ENCODE peak calls at places on chromosomes 7 and 10, in seven cellular contexts. One of them, this sample, is unnamed.

GRCh38 chr7:1154172-1154739 is 5.7 kb downstream of the ZFAND2A start:
- DNase-seq in kidney: peak
- DNase-seq in astrocyte of the spinal cord: no peak
- DNase-seq in WERI-Rb-1: no peak
- DNase-seq in tibial artery: no peak
- DNase-seq in SK-N-SH: no peak
- DNase-seq in adrenal gland: no peak
- DNase-seq in this sample: no peak

GRCh38 chr7:145986248-145986874 is 130.2 kb upstream of the CNTNAP2 start:
- DNase-seq in tibial artery: no peak
- DNase-seq in kidney: no peak
- DNase-seq in SK-N-SH: no peak
- DNase-seq in adrenal gland: no peak
- DNase-seq in astrocyte of the spinal cord: no peak
- DNase-seq in WERI-Rb-1: no peak
- DNase-seq in this sample: no peak

GRCh38 chr10:5692476-5693358 is 8.1 kb downstream of the TASOR2 start:
- DNase-seq in WERI-Rb-1: no peak
- DNase-seq in kidney: peak
- DNase-seq in SK-N-SH: peak
- DNase-seq in adrenal gland: peak
- DNase-seq in tibial artery: no peak
- DNase-seq in astrocyte of the spinal cord: peak
- DNase-seq in this sample: no peak

GRCh38 chr7:43666938-43667337 is 62.4 kb downstream of the COA1 start:
- DNase-seq in SK-N-SH: no peak
- DNase-seq in kidney: no peak
- DNase-seq in adrenal gland: no peak
- DNase-seq in astrocyte of the spinal cord: no peak
- DNase-seq in WERI-Rb-1: no peak
- DNase-seq in tibial artery: no peak
- DNase-seq in this sample: no peak

GRCh38 chr10:49679480-49679893 is at the start of gene C10orf53:
- DNase-seq in kidney: peak
- DNase-seq in WERI-Rb-1: peak
- DNase-seq in tibial artery: no peak
- DNase-seq in astrocyte of the spinal cord: peak
- DNase-seq in adrenal gland: peak
- DNase-seq in SK-N-SH: peak
- DNase-seq in this sample: no peak

GRCh38 chr10:73044378-73045285 is 52.0 kb downstream of the P4HA1 start:
- DNase-seq in astrocyte of the spinal cord: peak
- DNase-seq in tibial artery: no peak
- DNase-seq in adrenal gland: no peak
- DNase-seq in WERI-Rb-1: no peak
- DNase-seq in SK-N-SH: no peak
- DNase-seq in kidney: no peak
- DNase-seq in this sample: peak

GRCh38 chr10:5571826-5572225 is 47.1 kb downstream of the CALML3 start:
- DNase-seq in tibial artery: no peak
- DNase-seq in astrocyte of the spinal cord: no peak
- DNase-seq in SK-N-SH: no peak
- DNase-seq in adrenal gland: no peak
- DNase-seq in kidney: no peak
- DNase-seq in WERI-Rb-1: no peak
- DNase-seq in this sample: no peak

GRCh38 chr7:149773446-149774236 is at the start of gene ZNF467:
- DNase-seq in SK-N-SH: peak
- DNase-seq in WERI-Rb-1: peak
- DNase-seq in adrenal gland: peak
- DNase-seq in tibial artery: peak
- DNase-seq in astrocyte of the spinal cord: no peak
- DNase-seq in kidney: peak
- DNase-seq in this sample: no peak

GRCh38 chr10:21746118-21746517 is 212.1 kb downstream of the MLLT10 start:
- DNase-seq in SK-N-SH: no peak
- DNase-seq in WERI-Rb-1: no peak
- DNase-seq in tibial artery: no peak
- DNase-seq in adrenal gland: no peak
- DNase-seq in astrocyte of the spinal cord: no peak
- DNase-seq in kidney: no peak
- DNase-seq in this sample: no peak

GRCh38 chr10:96512997-96513685 is 585 bp downstream of the TLL2 start:
- DNase-seq in tibial artery: no peak
- DNase-seq in WERI-Rb-1: no peak
- DNase-seq in astrocyte of the spinal cord: peak
- DNase-seq in adrenal gland: no peak
- DNase-seq in kidney: peak
- DNase-seq in SK-N-SH: peak
- DNase-seq in this sample: no peak

GRCh38 chr7:98868450-98868849 is 1.4 kb downstream of the TMEM130 start:
- DNase-seq in WERI-Rb-1: no peak
- DNase-seq in adrenal gland: no peak
- DNase-seq in astrocyte of the spinal cord: no peak
- DNase-seq in kidney: no peak
- DNase-seq in tibial artery: no peak
- DNase-seq in SK-N-SH: no peak
- DNase-seq in this sample: no peak

GRCh38 chr7:139362302-139362701 is 2.6 kb downstream of the LUC7L2 start:
- DNase-seq in astrocyte of the spinal cord: no peak
- DNase-seq in WERI-Rb-1: no peak
- DNase-seq in tibial artery: no peak
- DNase-seq in kidney: no peak
- DNase-seq in SK-N-SH: no peak
- DNase-seq in adrenal gland: no peak
- DNase-seq in this sample: no peak

GRCh38 chr10:127928021-127928806 is 21.3 kb downstream of the PTPRE start:
- DNase-seq in kidney: no peak
- DNase-seq in adrenal gland: no peak
- DNase-seq in tibial artery: no peak
- DNase-seq in WERI-Rb-1: peak
- DNase-seq in astrocyte of the spinal cord: peak
- DNase-seq in SK-N-SH: peak
- DNase-seq in this sample: no peak

GRCh38 chr10:120962386-120963052 is 111.4 kb downstream of the WDR11 start:
- DNase-seq in astrocyte of the spinal cord: no peak
- DNase-seq in WERI-Rb-1: no peak
- DNase-seq in adrenal gland: peak
- DNase-seq in kidney: no peak
- DNase-seq in SK-N-SH: no peak
- DNase-seq in tibial artery: no peak
- DNase-seq in this sample: no peak

GRCh38 chr10:68900427-68901105 is 549 bp upstream of the DDX50 start:
- DNase-seq in adrenal gland: no peak
- DNase-seq in SK-N-SH: no peak
- DNase-seq in tibial artery: no peak
- DNase-seq in kidney: peak
- DNase-seq in astrocyte of the spinal cord: no peak
- DNase-seq in WERI-Rb-1: peak
- DNase-seq in this sample: peak
- TF ChIP-seq CTCF in adrenal gland: no peak
- TF ChIP-seq CTCF in SK-N-SH: no peak
- TF ChIP-seq CTCF in tibial artery: no peak
- TF ChIP-seq CTCF in kidney: no peak
- TF ChIP-seq CTCF in astrocyte of the spinal cord: no peak
- TF ChIP-seq CTCF in WERI-Rb-1: no peak
- TF ChIP-seq CTCF in this sample: no peak

GRCh38 chr7:45116048-45116447 is 4.6 kb upstream of the TBRG4 start:
- DNase-seq in astrocyte of the spinal cord: no peak
- DNase-seq in tibial artery: no peak
- DNase-seq in WERI-Rb-1: no peak
- DNase-seq in SK-N-SH: no peak
- DNase-seq in kidney: no peak
- DNase-seq in adrenal gland: no peak
- DNase-seq in this sample: no peak

GRCh38 chr7:45107356-45107755 is 4.1 kb downstream of the TBRG4 start:
- DNase-seq in WERI-Rb-1: no peak
- DNase-seq in adrenal gland: no peak
- DNase-seq in tibial artery: peak
- DNase-seq in SK-N-SH: no peak
- DNase-seq in kidney: no peak
- DNase-seq in astrocyte of the spinal cord: no peak
- DNase-seq in this sample: no peak

GRCh38 chr7:45108863-45109262 is 2.6 kb downstream of the TBRG4 start:
- DNase-seq in astrocyte of the spinal cord: no peak
- DNase-seq in WERI-Rb-1: no peak
- DNase-seq in tibial artery: no peak
- DNase-seq in SK-N-SH: no peak
- DNase-seq in kidney: no peak
- DNase-seq in adrenal gland: no peak
- DNase-seq in this sample: no peak

GRCh38 chr7:45112648-45113047 is 1.2 kb upstream of the TBRG4 start:
- DNase-seq in kidney: no peak
- DNase-seq in SK-N-SH: no peak
- DNase-seq in WERI-Rb-1: no peak
- DNase-seq in tibial artery: no peak
- DNase-seq in astrocyte of the spinal cord: peak
- DNase-seq in adrenal gland: no peak
- DNase-seq in this sample: peak

GRCh38 chr7:45111298-45112223 is at the start of gene TBRG4:
- DNase-seq in astrocyte of the spinal cord: peak
- DNase-seq in SK-N-SH: peak
- DNase-seq in adrenal gland: peak
- DNase-seq in WERI-Rb-1: peak
- DNase-seq in kidney: peak
- DNase-seq in tibial artery: peak
- DNase-seq in this sample: peak
- TF ChIP-seq CTCF in astrocyte of the spinal cord: peak
- TF ChIP-seq CTCF in SK-N-SH: peak
- TF ChIP-seq CTCF in adrenal gland: peak
- TF ChIP-seq CTCF in WERI-Rb-1: peak
- TF ChIP-seq CTCF in kidney: peak
- TF ChIP-seq CTCF in tibial artery: peak
- TF ChIP-seq CTCF in this sample: peak

GRCh38 chr7:117158941-117159705 is 163.7 kb downstream of the WNT2 start:
- DNase-seq in adrenal gland: no peak
- DNase-seq in kidney: no peak
- DNase-seq in tibial artery: no peak
- DNase-seq in SK-N-SH: peak
- DNase-seq in astrocyte of the spinal cord: peak
- DNase-seq in WERI-Rb-1: no peak
- DNase-seq in this sample: no peak

GRCh38 chr7:117157871-117158209 is 165.0 kb downstream of the WNT2 start:
- DNase-seq in astrocyte of the spinal cord: no peak
- DNase-seq in SK-N-SH: no peak
- DNase-seq in adrenal gland: no peak
- DNase-seq in kidney: no peak
- DNase-seq in tibial artery: no peak
- DNase-seq in WERI-Rb-1: no peak
- DNase-seq in this sample: no peak

GRCh38 chr7:117154721-117155120 is 168.1 kb downstream of the WNT2 start:
- DNase-seq in kidney: no peak
- DNase-seq in SK-N-SH: no peak
- DNase-seq in tibial artery: no peak
- DNase-seq in adrenal gland: no peak
- DNase-seq in WERI-Rb-1: no peak
- DNase-seq in astrocyte of the spinal cord: no peak
- DNase-seq in this sample: no peak

GRCh38 chr7:117155694-117156093 is 167.2 kb downstream of the WNT2 start:
- DNase-seq in tibial artery: no peak
- DNase-seq in adrenal gland: no peak
- DNase-seq in astrocyte of the spinal cord: no peak
- DNase-seq in kidney: no peak
- DNase-seq in WERI-Rb-1: no peak
- DNase-seq in SK-N-SH: no peak
- DNase-seq in this sample: no peak

DNA sequence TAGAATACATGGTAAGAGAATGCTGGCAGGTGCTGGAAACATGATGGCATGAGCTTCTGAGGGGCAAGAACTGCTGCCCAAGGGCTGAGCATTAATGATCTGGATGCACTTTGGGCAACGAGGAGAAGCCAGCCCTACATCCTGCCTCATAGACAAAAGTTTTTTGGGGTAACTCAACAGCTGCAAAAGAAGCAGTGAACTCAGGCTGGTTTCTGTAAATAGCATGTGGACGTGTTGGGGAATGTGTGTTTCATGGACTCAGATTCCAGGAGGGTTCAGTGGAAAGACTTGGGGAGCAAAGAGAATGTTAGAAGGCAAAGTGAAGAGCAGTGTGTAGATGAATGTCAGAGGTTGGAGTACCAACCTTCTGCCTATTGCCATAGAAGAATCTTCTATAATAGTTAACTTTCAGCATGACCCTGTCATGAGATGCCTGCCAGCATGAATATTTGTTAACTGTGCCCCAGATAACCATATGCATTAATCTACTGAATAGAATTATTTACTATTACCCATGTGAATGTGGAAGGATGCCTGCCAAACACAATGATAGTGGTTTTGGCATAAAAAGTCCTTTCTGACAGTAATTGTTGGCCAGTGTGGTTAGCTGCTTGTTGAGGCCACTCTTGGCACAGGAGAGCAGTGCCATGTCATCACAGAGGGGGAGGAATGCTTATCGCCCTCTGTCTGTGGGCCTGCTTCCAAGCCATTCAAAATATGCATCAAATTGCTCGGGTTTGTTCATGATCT is 165.6 kb downstream of the WNT2 start:
- DNase-seq in kidney: no peak
- DNase-seq in adrenal gland: peak
- DNase-seq in SK-N-SH: peak
- DNase-seq in WERI-Rb-1: no peak
- DNase-seq in astrocyte of the spinal cord: peak
- DNase-seq in tibial artery: peak
- DNase-seq in this sample: peak
- TF ChIP-seq CTCF in kidney: no peak
- TF ChIP-seq CTCF in adrenal gland: peak
- TF ChIP-seq CTCF in SK-N-SH: peak
- TF ChIP-seq CTCF in WERI-Rb-1: no peak
- TF ChIP-seq CTCF in astrocyte of the spinal cord: peak
- TF ChIP-seq CTCF in tibial artery: no peak
- TF ChIP-seq CTCF in this sample: peak

DNA sequence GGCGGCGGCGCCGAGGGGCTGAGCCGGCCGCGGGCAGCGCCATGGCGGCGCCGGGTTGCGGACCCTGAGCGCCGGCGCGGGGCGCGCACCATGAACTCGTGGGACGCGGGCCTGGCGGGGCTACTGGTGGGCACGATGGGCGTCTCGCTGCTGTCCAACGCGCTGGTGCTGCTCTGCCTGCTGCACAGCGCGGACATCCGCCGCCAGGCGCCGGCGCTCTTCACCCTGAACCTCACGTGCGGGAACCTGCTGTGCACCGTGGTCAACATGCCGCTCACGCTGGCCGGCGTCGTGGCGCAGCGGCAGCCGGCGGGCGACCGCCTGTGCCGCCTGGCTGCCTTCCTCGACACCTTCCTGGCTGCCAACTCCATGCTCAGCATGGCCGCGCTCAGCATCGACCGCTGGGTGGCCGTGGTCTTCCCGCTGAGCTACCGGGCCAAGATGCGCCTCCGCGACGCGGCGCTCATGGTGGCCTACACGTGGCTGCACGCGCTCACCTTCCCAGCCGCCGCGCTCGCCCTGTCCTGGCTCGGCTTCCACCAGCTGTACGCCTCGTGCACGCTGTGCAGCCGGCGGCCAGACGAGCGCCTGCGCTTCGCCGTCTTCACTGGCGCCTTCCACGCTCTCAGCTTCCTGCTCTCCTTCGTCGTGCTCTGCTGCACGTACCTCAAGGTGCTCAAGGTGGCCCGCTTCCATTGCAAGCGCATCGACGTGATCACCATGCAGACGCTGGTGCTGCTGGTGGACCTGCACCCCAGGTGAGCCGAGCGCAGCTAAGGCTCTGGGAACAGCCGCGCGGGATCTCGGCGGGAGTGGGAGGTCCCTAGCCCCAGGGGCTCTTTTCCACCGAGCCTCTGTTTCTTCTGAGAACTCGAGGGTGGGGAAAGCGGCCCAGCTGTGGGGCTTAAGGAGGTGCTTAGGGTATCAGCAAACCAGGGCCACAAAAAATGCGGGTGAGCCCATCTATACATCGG is at the start of gene GPR26:
- DNase-seq in astrocyte of the spinal cord: no peak
- DNase-seq in kidney: no peak
- DNase-seq in WERI-Rb-1: no peak
- DNase-seq in adrenal gland: no peak
- DNase-seq in SK-N-SH: peak
- DNase-seq in tibial artery: no peak
- DNase-seq in this sample: no peak
- TF ChIP-seq CTCF in astrocyte of the spinal cord: no peak
- TF ChIP-seq CTCF in kidney: no peak
- TF ChIP-seq CTCF in WERI-Rb-1: no peak
- TF ChIP-seq CTCF in adrenal gland: no peak
- TF ChIP-seq CTCF in SK-N-SH: no peak
- TF ChIP-seq CTCF in tibial artery: no peak
- TF ChIP-seq CTCF in this sample: no peak

This sample was measured in HFFc6.